ENCODE peak calls at places on chromosomes 7 and 10, in four cellular contexts. One of them, this sample, is unnamed. For H3K79me2, the result is how much of the 10 kb centered on the place peaks cover.

GRCh38 chr10:97136744-97137143 is 49.0 kb downstream of the SLIT1 start:
- DNase-seq in GM12878: no peak
- DNase-seq in K562: no peak
- DNase-seq in H1: no peak
- DNase-seq in this sample: no peak

GRCh38 chr7:116546916-116547315 is 22.1 kb downstream of the CAV1 start:
- DNase-seq in H1: no peak
- DNase-seq in K562: no peak
- DNase-seq in GM12878: no peak
- DNase-seq in this sample: no peak

GRCh38 chr7:83751217-83751616 is 102.3 kb upstream of the SEMA3E start:
- DNase-seq in K562: no peak
- DNase-seq in H1: no peak
- DNase-seq in GM12878: no peak
- DNase-seq in this sample: no peak

GRCh38 chr7:97025983-97026704 is 1.5 kb upstream of the DLX5 start:
- DNase-seq in K562: no peak
- DNase-seq in GM12878: no peak
- DNase-seq in H1: peak
- DNase-seq in this sample: no peak

GRCh38 chr10:48457949-48458661 is 146.8 kb downstream of the ARHGAP22 start:
- DNase-seq in GM12878: no peak
- DNase-seq in H1: peak
- DNase-seq in K562: no peak
- DNase-seq in this sample: no peak

GRCh38 chr7:112238852-112239610 is 32.5 kb downstream of the ZNF277 start:
- DNase-seq in K562: no peak
- DNase-seq in H1: no peak
- DNase-seq in GM12878: no peak
- DNase-seq in this sample: peak

GRCh38 chr10:95482501-95483248 is 78.5 kb downstream of the SORBS1 start:
- DNase-seq in GM12878: no peak
- DNase-seq in H1: no peak
- DNase-seq in K562: no peak
- DNase-seq in this sample: no peak

GRCh38 chr10:3595736-3596135 is 189.3 kb downstream of the KLF6 start:
- DNase-seq in GM12878: no peak
- DNase-seq in K562: no peak
- DNase-seq in H1: no peak
- DNase-seq in this sample: no peak

GRCh38 chr10:79224263-79224949 is 122.9 kb upstream of the PPIF start:
- DNase-seq in K562: no peak
- DNase-seq in GM12878: no peak
- DNase-seq in H1: no peak
- DNase-seq in this sample: no peak

GRCh38 chr7:151728746-151729145 is 148.2 kb downstream of the PRKAG2 start:
- DNase-seq in GM12878: no peak
- DNase-seq in K562: no peak
- DNase-seq in H1: no peak
- DNase-seq in this sample: no peak

DNA sequence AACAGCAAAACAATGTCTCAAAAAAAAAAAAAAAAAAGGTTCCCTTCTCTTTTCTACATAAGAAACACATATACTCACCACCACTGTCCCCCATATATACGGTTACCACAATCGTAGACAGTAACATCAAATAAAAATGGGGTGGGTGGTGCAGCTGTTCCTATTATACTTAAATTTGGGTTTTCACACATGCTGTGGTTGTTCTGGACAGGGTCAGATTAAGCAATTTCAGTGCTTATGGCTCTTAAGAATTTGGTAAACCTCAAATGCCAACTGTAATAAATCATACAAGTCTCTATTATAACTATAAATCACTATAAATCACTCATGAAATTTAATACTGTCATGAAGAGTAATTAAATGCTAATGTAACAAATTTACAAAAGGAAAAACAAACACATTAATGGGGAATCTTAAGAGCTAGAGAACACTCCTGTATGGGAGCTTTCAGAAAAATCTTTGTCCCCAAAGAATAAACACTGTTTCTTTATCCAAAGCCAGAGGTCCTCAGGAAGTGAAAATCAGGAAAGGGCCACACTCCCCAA is 143.6 kb downstream of the GLI3 start:
- DNase-seq in GM12878: no peak
- DNase-seq in H1: no peak
- DNase-seq in K562: no peak
- DNase-seq in this sample: no peak
- H3K79me2 ChIP-seq in GM12878: under half
- H3K79me2 ChIP-seq in H1: under half
- H3K79me2 ChIP-seq in K562: under half
- H3K79me2 ChIP-seq in this sample: under half

DNA sequence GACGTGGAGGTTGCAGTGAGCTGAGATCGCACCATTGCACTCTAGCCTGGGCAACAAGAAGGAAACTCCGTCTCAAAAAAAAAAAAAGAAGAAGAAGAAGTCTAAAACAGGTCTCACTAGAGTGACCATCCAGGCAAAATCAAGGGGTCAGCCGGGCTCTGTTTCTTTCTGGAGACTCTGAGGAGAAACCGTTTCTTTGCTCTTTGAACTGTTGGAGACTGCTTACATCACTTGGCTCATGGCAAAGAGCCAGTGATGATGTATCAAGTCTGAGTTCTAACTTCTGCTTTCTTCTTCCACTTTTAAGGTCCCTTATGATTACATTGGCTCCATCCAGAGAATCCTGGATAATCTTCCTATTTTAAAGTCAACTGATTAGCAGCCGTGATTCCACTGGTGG is 306.8 kb downstream of the WDR11 start:
- DNase-seq in GM12878: no peak
- DNase-seq in H1: no peak
- DNase-seq in K562: no peak
- DNase-seq in this sample: no peak
- TF ChIP-seq BRCA1 in GM12878: no peak
- TF ChIP-seq BRCA1 in H1: no peak
- TF ChIP-seq BRCA1 in K562: no peak
- TF ChIP-seq BRCA1 in this sample: no peak

GRCh38 chr7:95246935-95247370 is 77.4 kb downstream of the PON1 start:
- DNase-seq in GM12878: peak
- DNase-seq in K562: peak
- DNase-seq in H1: peak
- DNase-seq in this sample: peak
- TF ChIP-seq EP300 in GM12878: no peak
- TF ChIP-seq EP300 in K562: no peak
- TF ChIP-seq EP300 in H1: no peak
- TF ChIP-seq EP300 in this sample: no peak

DNA sequence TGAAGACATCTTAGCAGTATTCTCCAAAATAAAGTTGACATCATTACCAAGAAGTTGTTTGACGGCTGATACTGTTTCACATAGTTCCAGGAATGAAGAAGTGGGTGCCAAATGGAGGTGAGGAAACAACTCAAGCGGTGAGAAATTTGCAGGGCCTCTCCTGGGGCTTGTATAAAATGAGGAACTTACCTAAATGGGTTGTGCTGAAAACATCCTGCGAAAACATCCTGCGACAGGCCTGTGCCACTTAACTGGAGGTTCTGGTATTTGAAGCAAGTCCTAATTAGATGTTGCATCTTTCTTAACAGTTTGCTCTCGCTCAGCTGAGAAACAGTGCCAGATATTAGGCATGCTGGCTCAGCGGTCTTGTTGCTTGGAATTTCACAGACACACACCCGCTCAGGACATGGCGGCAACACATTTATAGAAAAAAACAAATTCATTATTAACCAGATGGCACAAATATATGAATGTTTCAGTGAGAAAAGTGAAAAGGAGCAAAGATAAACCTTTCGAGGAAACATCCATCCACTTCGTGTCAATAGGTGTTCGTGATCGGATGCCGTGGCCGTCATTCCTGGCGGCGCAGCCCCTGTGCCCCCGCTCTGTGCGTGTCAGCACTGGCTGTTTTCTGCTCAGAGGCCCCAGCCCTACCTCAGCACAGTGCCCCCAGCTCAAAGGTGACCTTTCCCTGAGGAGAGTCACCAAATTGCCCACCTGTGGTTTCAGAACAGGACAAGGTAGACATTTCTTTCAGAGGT is 48.1 kb downstream of the CDC123 start:
- DNase-seq in H1: no peak
- DNase-seq in GM12878: peak
- DNase-seq in K562: no peak
- DNase-seq in this sample: no peak
- H3K79me2 ChIP-seq in H1: under half
- H3K79me2 ChIP-seq in GM12878: under half
- H3K79me2 ChIP-seq in K562: under half
- H3K79me2 ChIP-seq in this sample: under half

DNA sequence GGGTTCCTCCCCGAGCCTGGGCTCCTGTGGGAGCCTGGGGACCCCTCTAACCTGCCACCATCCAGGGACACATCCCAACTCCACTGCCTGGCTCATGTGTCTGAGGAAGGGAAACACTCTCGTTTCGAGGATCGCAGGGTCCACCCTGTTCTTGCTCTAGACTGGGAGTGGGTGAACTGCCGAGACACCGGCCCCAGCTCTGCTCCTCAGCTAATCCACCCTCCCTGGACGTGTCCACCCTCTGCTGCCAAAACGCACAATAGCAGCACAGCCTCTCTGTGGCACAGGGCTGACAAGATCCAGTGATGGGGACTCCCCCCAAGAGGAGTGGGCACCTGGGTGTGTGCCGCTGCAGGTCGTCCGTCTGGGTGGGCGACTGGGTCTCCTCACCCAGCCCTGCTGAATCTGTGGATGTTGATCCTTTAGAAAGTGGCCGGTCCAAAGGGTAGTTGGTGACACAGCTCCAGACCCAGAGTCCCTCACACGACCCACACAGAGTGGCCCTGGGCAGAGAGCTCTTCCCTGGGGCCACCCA is 65.2 kb upstream of the FAM20C start:
- DNase-seq in H1: no peak
- DNase-seq in GM12878: no peak
- DNase-seq in K562: no peak
- DNase-seq in this sample: no peak
- TF ChIP-seq BRCA1 in H1: no peak
- TF ChIP-seq BRCA1 in GM12878: no peak
- TF ChIP-seq BRCA1 in K562: no peak
- TF ChIP-seq BRCA1 in this sample: no peak

GRCh38 chr7:17298102-17298839 is at the start of gene AHR:
- DNase-seq in K562: no peak
- DNase-seq in GM12878: peak
- DNase-seq in H1: peak
- DNase-seq in this sample: peak
- TF ChIP-seq EP300 in K562: no peak
- TF ChIP-seq EP300 in GM12878: no peak
- TF ChIP-seq EP300 in H1: no peak
- TF ChIP-seq EP300 in this sample: no peak

This sample was measured in HepG2.